ENCODE peak calls at places on chromosomes 3 and 15, in nine cellular contexts. G is IMR-90; L is GM10248; Q is PC-3; X is fibroblast of lung; H is spleen; W is endothelial cell; P is CD4-positive, alpha-beta T cell; K is dorsolateral prefrontal cortex. T is an unnamed sample.

GRCh38 chr3:50486219-50486888 is 17.1 kb downstream of the CACNA2D2 start:
- DNase-seq in G (peak), L (no peak), Q (peak), X (no peak), H (no peak), W (no peak), P (no peak), K (no peak), T (no peak)

GRCh38 chr3:155232605-155233004 is 60.9 kb downstream of the STRIT1 start:
- DNase-seq in G (peak), L (no peak), Q (peak), X (peak), H (no peak), W (no peak), P (no peak), K (no peak), T (no peak)

GRCh38 chr15:89087830-89088604 is at the start of gene ABHD2:
- DNase-seq in G (peak), L (peak), Q (peak), X (peak), H (peak), W (peak), P (peak), K (peak), T (peak)

GRCh38 chr3:73542127-73542526 is 82.6 kb downstream of the PDZRN3 start:
- DNase-seq in G (no peak), L (no peak), Q (no peak), X (no peak), H (no peak), W (no peak), P (no peak), K (no peak), T (no peak)

GRCh38 chr3:66468016-66468735 is 32.6 kb downstream of the LRIG1 start:
- DNase-seq in G (peak), L (no peak), Q (no peak), X (peak), H (no peak), W (no peak), P (no peak), K (no peak), T (no peak)

GRCh38 chr3:141360888-141361598 is 7.3 kb upstream of the ZBTB38 start:
- DNase-seq in G (peak), L (peak), Q (peak), X (peak), H (no peak), W (no peak), P (no peak), K (no peak), T (peak)

GRCh38 chr15:81357178-81357686 is 16.8 kb downstream of the TMC3 start:
- DNase-seq in G (no peak), L (no peak), Q (no peak), X (no peak), H (no peak), W (no peak), P (no peak), K (no peak), T (no peak)

GRCh38 chr3:63405882-63406281 is 127.8 kb downstream of the SYNPR start:
- DNase-seq in G (no peak), L (no peak), Q (no peak), X (no peak), H (no peak), W (no peak), P (no peak), K (no peak), T (no peak)

GRCh38 chr15:64515196-64515595 is 54.8 kb downstream of the ZNF609 start:
- DNase-seq in G (no peak), L (no peak), Q (peak), X (no peak), H (no peak), W (no peak), P (no peak), K (no peak), T (no peak)

GRCh38 chr15:72554471-72555425 is 80.6 kb downstream of the ARIH1 start:
- DNase-seq in G (peak), L (no peak), Q (peak), X (peak), H (no peak), W (no peak), P (peak), K (no peak), T (no peak)

GRCh38 chr15:66718220-66718988 is 16.4 kb downstream of the SMAD6 start:
- DNase-seq in G (no peak), L (no peak), Q (no peak), X (no peak), H (no peak), W (no peak), P (no peak), K (no peak), T (no peak)

GRCh38 chr15:75177360-75178071 is 24.2 kb upstream of the C15orf39 start:
- DNase-seq in G (no peak), L (no peak), Q (no peak), X (peak), H (no peak), W (no peak), P (no peak), K (no peak), T (no peak)

GRCh38 chr3:35596611-35597010 is 42.7 kb upstream of the ARPP21 start:
- DNase-seq in G (no peak), L (no peak), Q (no peak), X (no peak), H (no peak), W (no peak), P (no peak), K (peak), T (no peak)

GRCh38 chr15:68511073-68511991 is 67.5 kb upstream of the CORO2B start:
- DNase-seq in G (peak), L (no peak), Q (no peak), X (peak), H (no peak), W (no peak), P (no peak), K (no peak), T (no peak)

GRCh38 chr3:115062412-115062956 is 84.6 kb downstream of the ZBTB20 start:
- DNase-seq in G (peak), L (no peak), Q (peak), X (peak), H (no peak), W (no peak), P (no peak), K (no peak), T (no peak)

GRCh38 chr3:178002113-178002512 is 534.1 kb upstream of the KCNMB2 start:
- DNase-seq in G (no peak), L (no peak), Q (no peak), X (no peak), H (no peak), W (no peak), P (no peak), K (no peak), T (no peak)

GRCh38 chr3:40852712-40853111 is 328.0 kb downstream of the ZNF621 start:
- DNase-seq in G (no peak), L (no peak), Q (no peak), X (no peak), H (no peak), W (no peak), P (no peak), K (no peak), T (no peak)

GRCh38 chr3:123084192-123084591 is 17.4 kb downstream of the PDIA5 start:
- DNase-seq in G (no peak), L (no peak), Q (no peak), X (no peak), H (peak), W (no peak), P (no peak), K (no peak), T (no peak)

GRCh38 chr3:2713923-2714322 is 396.3 kb downstream of the IL5RA start:
- DNase-seq in G (no peak), L (no peak), Q (no peak), X (peak), H (no peak), W (no peak), P (no peak), K (no peak), T (no peak)

GRCh38 chr15:99252326-99252725 is 1.0 kb downstream of the LRRC28 start:
- DNase-seq in G (no peak), L (no peak), Q (no peak), X (no peak), H (no peak), W (no peak), P (no peak), K (no peak), T (no peak)

GRCh38 chr15:83398591-83398990 is 48.5 kb upstream of the SH3GL3 start:
- DNase-seq in G (peak), L (no peak), Q (peak), X (peak), H (no peak), W (no peak), P (no peak), K (no peak), T (no peak)

GRCh38 chr3:71258116-71258515 is 325.4 kb downstream of the FOXP1 start:
- DNase-seq in G (peak), L (no peak), Q (peak), X (peak), H (no peak), W (no peak), P (no peak), K (no peak), T (no peak)

GRCh38 chr3:67468511-67468910 is 185.9 kb downstream of the SUCLG2 start:
- DNase-seq in G (peak), L (no peak), Q (no peak), X (no peak), H (no peak), W (no peak), P (no peak), K (no peak), T (no peak)

GRCh38 chr3:32725721-32726120 is 40.7 kb downstream of the CNOT10 start:
- DNase-seq in G (peak), L (no peak), Q (peak), X (no peak), H (no peak), W (no peak), P (no peak), K (no peak), T (no peak)

GRCh38 chr15:25701716-25702465 is 161.2 kb downstream of the ATP10A start:
- DNase-seq in G (peak), L (no peak), Q (no peak), X (no peak), H (peak), W (no peak), P (no peak), K (no peak), T (no peak)

GRCh38 chr3:26049956-26050355 is 260.1 kb downstream of the OXSM start:
- DNase-seq in G (no peak), L (no peak), Q (no peak), X (no peak), H (no peak), W (no peak), P (no peak), K (no peak), T (no peak)

GRCh38 chr3:186930143-186930638 is at the start of gene ST6GAL1:
- DNase-seq in G (peak), L (peak), Q (peak), X (peak), H (peak), W (peak), P (peak), K (no peak), T (peak)

GRCh38 chr3:143643905-143644304 is 204.4 kb downstream of the SLC9A9 start:
- DNase-seq in G (no peak), L (no peak), Q (no peak), X (peak), H (no peak), W (no peak), P (no peak), K (no peak), T (no peak)

GRCh38 chr3:119293761-119294401 is at the start of gene ARHGAP31:
- DNase-seq in G (peak), L (peak), Q (peak), X (peak), H (peak), W (peak), P (peak), K (no peak), T (peak)

GRCh38 chr15:62756995-62757360 is 285.6 kb upstream of the TPM1 start:
- DNase-seq in G (no peak), L (no peak), Q (no peak), X (no peak), H (no peak), W (no peak), P (no peak), K (no peak), T (no peak)

GRCh38 chr3:60703956-60704736 is 547.1 kb downstream of the FHIT start:
- DNase-seq in G (peak), L (no peak), Q (peak), X (peak), H (no peak), W (no peak), P (no peak), K (no peak), T (no peak)

GRCh38 chr3:72224804-72225509 is 440.0 kb upstream of the PROK2 start:
- DNase-seq in G (no peak), L (no peak), Q (no peak), X (no peak), H (no peak), W (no peak), P (no peak), K (no peak), T (no peak)

GRCh38 chr3:152360966-152361365 is 92.2 kb downstream of the MBNL1 start:
- DNase-seq in G (no peak), L (no peak), Q (no peak), X (no peak), H (no peak), W (no peak), P (no peak), K (no peak), T (no peak)

GRCh38 chr15:63104727-63105126 is 16.9 kb upstream of the LACTB start:
- DNase-seq in G (peak), L (no peak), Q (no peak), X (peak), H (no peak), W (no peak), P (no peak), K (no peak), T (no peak)

GRCh38 chr15:60592386-60593339 is 113.7 kb upstream of the ICE2 start:
- DNase-seq in G (peak), L (peak), Q (peak), X (peak), H (peak), W (peak), P (peak), K (peak), T (peak)

GRCh38 chr3:108946292-108947290 is 7.1 kb downstream of the GUCA1C start:
- DNase-seq in G (peak), L (no peak), Q (peak), X (no peak), H (no peak), W (no peak), P (no peak), K (no peak), T (no peak)

GRCh38 chr3:13174011-13174802 is 101.0 kb upstream of the IQSEC1 start:
- DNase-seq in G (no peak), L (no peak), Q (no peak), X (no peak), H (peak), W (no peak), P (no peak), K (no peak), T (no peak)

GRCh38 chr3:108505811-108506210 is 4.6 kb downstream of the MYH15 start:
- DNase-seq in G (no peak), L (no peak), Q (no peak), X (no peak), H (no peak), W (no peak), P (no peak), K (no peak), T (no peak)

GRCh38 chr3:39062180-39062579 is 10.4 kb downstream of the WDR48 start:
- DNase-seq in G (no peak), L (no peak), Q (no peak), X (no peak), H (no peak), W (no peak), P (no peak), K (no peak), T (no peak)

GRCh38 chr3:39063143-39063542 is 11.3 kb downstream of the WDR48 start:
- DNase-seq in G (no peak), L (no peak), Q (no peak), X (no peak), H (no peak), W (no peak), P (no peak), K (no peak), T (no peak)

GRCh38 chr3:39067286-39067685 is 15.5 kb downstream of the WDR48 start:
- DNase-seq in G (no peak), L (no peak), Q (no peak), X (no peak), H (no peak), W (no peak), P (no peak), K (no peak), T (no peak)

GRCh38 chr3:39064646-39065045 is 12.8 kb downstream of the WDR48 start:
- DNase-seq in G (peak), L (no peak), Q (no peak), X (no peak), H (no peak), W (no peak), P (no peak), K (no peak), T (no peak)

GRCh38 chr3:39065197-39065596 is 13.4 kb downstream of the WDR48 start:
- DNase-seq in G (peak), L (peak), Q (peak), X (peak), H (no peak), W (peak), P (no peak), K (no peak), T (peak)
- TF ChIP-seq CTCF in G (peak), L (peak), Q (peak), X (peak), H (peak), W (no peak), P (peak), K (peak), T (peak)

GRCh38 chr3:138365253-138365555 is 16.8 kb downstream of the MRAS start:
- DNase-seq in G (no peak), L (no peak), Q (no peak), X (no peak), H (peak), W (no peak), P (no peak), K (no peak), T (no peak)

GRCh38 chr3:138369151-138369900 is 20.9 kb downstream of the MRAS start:
- DNase-seq in G (no peak), L (no peak), Q (no peak), X (no peak), H (peak), W (no peak), P (no peak), K (no peak), T (no peak)

GRCh38 chr3:138365991-138366759 is 17.8 kb downstream of the MRAS start:
- DNase-seq in G (no peak), L (no peak), Q (no peak), X (no peak), H (peak), W (no peak), P (no peak), K (no peak), T (no peak)

GRCh38 chr3:138367912-138368311 is 19.5 kb downstream of the MRAS start:
- DNase-seq in G (peak), L (no peak), Q (no peak), X (no peak), H (peak), W (no peak), P (no peak), K (no peak), T (no peak)

DNA sequence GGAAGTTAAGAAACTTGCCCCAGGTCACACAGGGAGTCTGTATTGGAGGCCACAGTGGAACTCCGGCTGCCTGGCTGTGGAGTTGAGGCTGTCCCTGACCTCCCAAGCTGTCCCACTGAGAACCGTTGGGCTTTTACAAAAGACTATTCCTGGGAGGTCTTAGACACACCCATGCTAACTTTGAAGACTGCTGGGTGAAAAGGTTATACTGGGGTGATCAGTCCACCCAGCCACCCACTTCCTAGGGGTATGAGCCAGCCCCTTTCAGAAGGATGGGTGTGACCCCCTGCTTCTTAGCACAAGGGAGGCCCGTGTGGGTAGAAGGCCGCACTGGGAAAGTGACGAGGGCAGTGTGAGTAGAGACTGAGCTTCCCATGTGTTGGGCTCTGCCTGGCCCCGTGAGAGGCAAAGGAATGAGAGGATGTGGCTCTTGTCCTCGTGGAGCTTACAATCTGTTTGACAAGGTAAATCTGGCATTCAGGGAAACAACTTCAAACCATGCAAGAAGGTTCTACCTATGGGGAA is 19.0 kb downstream of the MRAS start:
- DNase-seq in G (no peak), L (no peak), Q (no peak), X (no peak), H (peak), W (no peak), P (no peak), K (no peak), T (no peak)
- TF ChIP-seq CTCF in G (no peak), L (no peak), Q (no peak), X (no peak), H (no peak), W (no peak), P (no peak), K (no peak), T (no peak)

GRCh38 chr3:9079674-9080073 is 116.4 kb upstream of the RAD18 start:
- DNase-seq in G (no peak), L (no peak), Q (peak), X (no peak), H (no peak), W (no peak), P (no peak), K (no peak), T (no peak)

GRCh38 chr3:9081201-9081818 is 118.0 kb upstream of the RAD18 start:
- DNase-seq in G (no peak), L (no peak), Q (no peak), X (no peak), H (no peak), W (no peak), P (no peak), K (no peak), T (no peak)

GRCh38 chr3:9076985-9077384 is 113.7 kb upstream of the RAD18 start:
- DNase-seq in G (no peak), L (no peak), Q (no peak), X (no peak), H (no peak), W (no peak), P (no peak), K (no peak), T (no peak)

GRCh38 chr3:9080165-9080564 is 116.9 kb upstream of the RAD18 start:
- DNase-seq in G (peak), L (no peak), Q (peak), X (no peak), H (no peak), W (no peak), P (no peak), K (no peak), T (no peak)

DNA sequence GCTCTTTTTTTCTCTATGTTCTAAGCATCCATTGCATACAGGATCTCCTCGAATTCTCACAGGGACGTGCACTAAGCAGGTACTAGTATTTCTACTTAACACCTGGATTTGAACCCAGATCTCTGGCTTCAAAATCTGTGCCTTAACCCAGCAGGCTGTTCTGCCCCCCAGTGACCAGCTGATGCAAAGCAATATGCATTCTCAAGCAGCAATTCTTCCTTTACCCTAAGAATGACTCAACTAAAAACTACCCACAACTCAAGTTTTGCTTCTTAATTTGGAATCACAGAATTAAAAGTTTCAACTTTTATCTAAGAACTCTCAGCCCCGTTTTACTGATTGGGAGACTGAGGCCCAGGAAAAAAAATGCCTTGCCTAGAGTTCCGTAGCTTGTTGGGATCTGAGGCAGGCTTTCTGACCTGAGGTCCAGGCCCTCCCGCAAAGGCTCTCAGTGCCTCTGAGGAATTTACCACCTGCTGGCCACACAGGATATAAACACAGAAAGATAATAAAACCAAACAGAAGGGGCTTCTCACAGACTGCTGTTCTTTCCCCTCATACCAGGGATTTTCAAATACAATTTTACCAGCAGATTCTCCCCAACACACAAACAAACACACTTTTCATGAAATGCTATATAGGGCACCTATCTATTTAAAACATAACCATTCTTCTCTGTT is 115.4 kb upstream of the RAD18 start:
- DNase-seq in G (no peak), L (no peak), Q (peak), X (no peak), H (no peak), W (peak), P (no peak), K (no peak), T (no peak)
- TF ChIP-seq CTCF in G (no peak), L (peak), Q (peak), X (no peak), H (no peak), W (peak), P (no peak), K (no peak), T (peak)

GRCh38 chr15:47504624-47505256 is 212.6 kb upstream of the SEMA6D start:
- DNase-seq in G (no peak), L (no peak), Q (no peak), X (no peak), H (no peak), W (no peak), P (no peak), K (no peak), T (no peak)

GRCh38 chr15:47505712-47506542 is 211.4 kb upstream of the SEMA6D start:
- DNase-seq in G (peak), L (no peak), Q (no peak), X (peak), H (no peak), W (no peak), P (no peak), K (no peak), T (no peak)

GRCh38 chr15:47496343-47497185 is 220.7 kb upstream of the SEMA6D start:
- DNase-seq in G (no peak), L (no peak), Q (no peak), X (no peak), H (no peak), W (no peak), P (no peak), K (no peak), T (no peak)

GRCh38 chr15:47503884-47504283 is 213.4 kb upstream of the SEMA6D start:
- DNase-seq in G (no peak), L (no peak), Q (no peak), X (no peak), H (no peak), W (no peak), P (no peak), K (no peak), T (no peak)

GRCh38 chr15:47500823-47501222 is 216.5 kb upstream of the SEMA6D start:
- DNase-seq in G (no peak), L (no peak), Q (no peak), X (no peak), H (no peak), W (no peak), P (no peak), K (no peak), T (no peak)
- TF ChIP-seq CTCF in G (no peak), L (no peak), Q (peak), X (no peak), H (no peak), W (no peak), P (no peak), K (peak), T (no peak)

T was measured in GM13977.